ENCODE peak calls at places on chromosome 17, in nine cellular contexts. One of them, this sample, is unnamed.

GRCh38 chr17:38705523-38705802 is 390 bp downstream of the MLLT6 start:
- DNase-seq in AG09309: no peak
- DNase-seq in stimulated activated CD4-positive, alpha-beta T cell treated with anti-CD3 and anti-CD28 coated beads, Interleukin-1b, Interleukin-23, amount 100 ng/mL, for 24 hours: no peak
- DNase-seq in activated CD8-positive, alpha-beta memory T cell treated with anti-CD3 and anti-CD28 coated beads for 48 hours: no peak
- DNase-seq in psoas muscle: no peak
- DNase-seq in T-cell: no peak
- DNase-seq in upper lobe of right lung: no peak
- DNase-seq in stimulated activated naive B cell treated with anti-CD40 and anti-IgM and Interleukin-4, amounts not matched to agents 10 μg/mL and 1 μg/mL and 100 μg/mL, for 72 hours: peak
- DNase-seq in retinal pigment epithelial cell: no peak
- DNase-seq in this sample: no peak

GRCh38 chr17:7281953-7282751 is 634 bp downstream of the SLC2A4 start:
- DNase-seq in AG09309: no peak
- DNase-seq in stimulated activated CD4-positive, alpha-beta T cell treated with anti-CD3 and anti-CD28 coated beads, Interleukin-1b, Interleukin-23, amount 100 ng/mL, for 24 hours: no peak
- DNase-seq in activated CD8-positive, alpha-beta memory T cell treated with anti-CD3 and anti-CD28 coated beads for 48 hours: no peak
- DNase-seq in psoas muscle: peak
- DNase-seq in T-cell: no peak
- DNase-seq in upper lobe of right lung: peak
- DNase-seq in stimulated activated naive B cell treated with anti-CD40 and anti-IgM and Interleukin-4, amounts not matched to agents 10 μg/mL and 1 μg/mL and 100 μg/mL, for 72 hours: no peak
- DNase-seq in retinal pigment epithelial cell: no peak
- DNase-seq in this sample: no peak

GRCh38 chr17:8622191-8622590 is 8.3 kb downstream of the MYH10 start:
- DNase-seq in AG09309: no peak
- DNase-seq in stimulated activated CD4-positive, alpha-beta T cell treated with anti-CD3 and anti-CD28 coated beads, Interleukin-1b, Interleukin-23, amount 100 ng/mL, for 24 hours: no peak
- DNase-seq in activated CD8-positive, alpha-beta memory T cell treated with anti-CD3 and anti-CD28 coated beads for 48 hours: no peak
- DNase-seq in psoas muscle: no peak
- DNase-seq in T-cell: no peak
- DNase-seq in upper lobe of right lung: no peak
- DNase-seq in stimulated activated naive B cell treated with anti-CD40 and anti-IgM and Interleukin-4, amounts not matched to agents 10 μg/mL and 1 μg/mL and 100 μg/mL, for 72 hours: no peak
- DNase-seq in retinal pigment epithelial cell: no peak
- DNase-seq in this sample: no peak

GRCh38 chr17:15462962-15463361 is 4.5 kb downstream of the CDRT4 start:
- DNase-seq in AG09309: no peak
- DNase-seq in stimulated activated CD4-positive, alpha-beta T cell treated with anti-CD3 and anti-CD28 coated beads, Interleukin-1b, Interleukin-23, amount 100 ng/mL, for 24 hours: no peak
- DNase-seq in activated CD8-positive, alpha-beta memory T cell treated with anti-CD3 and anti-CD28 coated beads for 48 hours: no peak
- DNase-seq in psoas muscle: no peak
- DNase-seq in T-cell: no peak
- DNase-seq in upper lobe of right lung: no peak
- DNase-seq in stimulated activated naive B cell treated with anti-CD40 and anti-IgM and Interleukin-4, amounts not matched to agents 10 μg/mL and 1 μg/mL and 100 μg/mL, for 72 hours: no peak
- DNase-seq in retinal pigment epithelial cell: no peak
- DNase-seq in this sample: no peak

GRCh38 chr17:81002013-81002384 is 10.4 kb downstream of the CHMP6 start:
- DNase-seq in AG09309: no peak
- DNase-seq in stimulated activated CD4-positive, alpha-beta T cell treated with anti-CD3 and anti-CD28 coated beads, Interleukin-1b, Interleukin-23, amount 100 ng/mL, for 24 hours: no peak
- DNase-seq in activated CD8-positive, alpha-beta memory T cell treated with anti-CD3 and anti-CD28 coated beads for 48 hours: no peak
- DNase-seq in psoas muscle: peak
- DNase-seq in T-cell: no peak
- DNase-seq in upper lobe of right lung: no peak
- DNase-seq in stimulated activated naive B cell treated with anti-CD40 and anti-IgM and Interleukin-4, amounts not matched to agents 10 μg/mL and 1 μg/mL and 100 μg/mL, for 72 hours: no peak
- DNase-seq in retinal pigment epithelial cell: no peak
- DNase-seq in this sample: no peak

GRCh38 chr17:28385037-28385797 is 13.7 kb downstream of the SARM1 start:
- DNase-seq in AG09309: no peak
- DNase-seq in stimulated activated CD4-positive, alpha-beta T cell treated with anti-CD3 and anti-CD28 coated beads, Interleukin-1b, Interleukin-23, amount 100 ng/mL, for 24 hours: no peak
- DNase-seq in activated CD8-positive, alpha-beta memory T cell treated with anti-CD3 and anti-CD28 coated beads for 48 hours: no peak
- DNase-seq in psoas muscle: peak
- DNase-seq in T-cell: no peak
- DNase-seq in upper lobe of right lung: peak
- DNase-seq in stimulated activated naive B cell treated with anti-CD40 and anti-IgM and Interleukin-4, amounts not matched to agents 10 μg/mL and 1 μg/mL and 100 μg/mL, for 72 hours: no peak
- DNase-seq in retinal pigment epithelial cell: no peak
- DNase-seq in this sample: no peak

GRCh38 chr17:49294126-49294525 is 63.5 kb upstream of the PHOSPHO1 start:
- DNase-seq in AG09309: no peak
- DNase-seq in stimulated activated CD4-positive, alpha-beta T cell treated with anti-CD3 and anti-CD28 coated beads, Interleukin-1b, Interleukin-23, amount 100 ng/mL, for 24 hours: no peak
- DNase-seq in activated CD8-positive, alpha-beta memory T cell treated with anti-CD3 and anti-CD28 coated beads for 48 hours: no peak
- DNase-seq in psoas muscle: no peak
- DNase-seq in T-cell: no peak
- DNase-seq in upper lobe of right lung: no peak
- DNase-seq in stimulated activated naive B cell treated with anti-CD40 and anti-IgM and Interleukin-4, amounts not matched to agents 10 μg/mL and 1 μg/mL and 100 μg/mL, for 72 hours: no peak
- DNase-seq in retinal pigment epithelial cell: no peak
- DNase-seq in this sample: no peak

GRCh38 chr17:61240851-61241468 is 158.7 kb upstream of the TBX2 start:
- DNase-seq in AG09309: no peak
- DNase-seq in stimulated activated CD4-positive, alpha-beta T cell treated with anti-CD3 and anti-CD28 coated beads, Interleukin-1b, Interleukin-23, amount 100 ng/mL, for 24 hours: no peak
- DNase-seq in activated CD8-positive, alpha-beta memory T cell treated with anti-CD3 and anti-CD28 coated beads for 48 hours: no peak
- DNase-seq in psoas muscle: no peak
- DNase-seq in T-cell: no peak
- DNase-seq in upper lobe of right lung: no peak
- DNase-seq in stimulated activated naive B cell treated with anti-CD40 and anti-IgM and Interleukin-4, amounts not matched to agents 10 μg/mL and 1 μg/mL and 100 μg/mL, for 72 hours: no peak
- DNase-seq in retinal pigment epithelial cell: no peak
- DNase-seq in this sample: no peak

GRCh38 chr17:80940171-80941123 is 51.2 kb upstream of the CHMP6 start:
- DNase-seq in AG09309: no peak
- DNase-seq in stimulated activated CD4-positive, alpha-beta T cell treated with anti-CD3 and anti-CD28 coated beads, Interleukin-1b, Interleukin-23, amount 100 ng/mL, for 24 hours: no peak
- DNase-seq in activated CD8-positive, alpha-beta memory T cell treated with anti-CD3 and anti-CD28 coated beads for 48 hours: no peak
- DNase-seq in psoas muscle: peak
- DNase-seq in T-cell: no peak
- DNase-seq in upper lobe of right lung: peak
- DNase-seq in stimulated activated naive B cell treated with anti-CD40 and anti-IgM and Interleukin-4, amounts not matched to agents 10 μg/mL and 1 μg/mL and 100 μg/mL, for 72 hours: no peak
- DNase-seq in retinal pigment epithelial cell: no peak
- DNase-seq in this sample: no peak

GRCh38 chr17:46770818-46771600 is 47.5 kb downstream of the WNT3 start:
- DNase-seq in AG09309: no peak
- DNase-seq in stimulated activated CD4-positive, alpha-beta T cell treated with anti-CD3 and anti-CD28 coated beads, Interleukin-1b, Interleukin-23, amount 100 ng/mL, for 24 hours: no peak
- DNase-seq in activated CD8-positive, alpha-beta memory T cell treated with anti-CD3 and anti-CD28 coated beads for 48 hours: no peak
- DNase-seq in psoas muscle: no peak
- DNase-seq in T-cell: peak
- DNase-seq in upper lobe of right lung: peak
- DNase-seq in stimulated activated naive B cell treated with anti-CD40 and anti-IgM and Interleukin-4, amounts not matched to agents 10 μg/mL and 1 μg/mL and 100 μg/mL, for 72 hours: no peak
- DNase-seq in retinal pigment epithelial cell: no peak
- DNase-seq in this sample: no peak

GRCh38 chr17:50272711-50273653 is 1.3 kb upstream of the TMEM92 start:
- DNase-seq in AG09309: no peak
- DNase-seq in stimulated activated CD4-positive, alpha-beta T cell treated with anti-CD3 and anti-CD28 coated beads, Interleukin-1b, Interleukin-23, amount 100 ng/mL, for 24 hours: no peak
- DNase-seq in activated CD8-positive, alpha-beta memory T cell treated with anti-CD3 and anti-CD28 coated beads for 48 hours: peak
- DNase-seq in psoas muscle: peak
- DNase-seq in T-cell: peak
- DNase-seq in upper lobe of right lung: peak
- DNase-seq in stimulated activated naive B cell treated with anti-CD40 and anti-IgM and Interleukin-4, amounts not matched to agents 10 μg/mL and 1 μg/mL and 100 μg/mL, for 72 hours: peak
- DNase-seq in retinal pigment epithelial cell: no peak
- DNase-seq in this sample: peak

GRCh38 chr17:74579910-74580309 is 12.2 kb downstream of the CD300LD start:
- DNase-seq in AG09309: no peak
- DNase-seq in stimulated activated CD4-positive, alpha-beta T cell treated with anti-CD3 and anti-CD28 coated beads, Interleukin-1b, Interleukin-23, amount 100 ng/mL, for 24 hours: no peak
- DNase-seq in activated CD8-positive, alpha-beta memory T cell treated with anti-CD3 and anti-CD28 coated beads for 48 hours: no peak
- DNase-seq in psoas muscle: no peak
- DNase-seq in T-cell: no peak
- DNase-seq in upper lobe of right lung: no peak
- DNase-seq in stimulated activated naive B cell treated with anti-CD40 and anti-IgM and Interleukin-4, amounts not matched to agents 10 μg/mL and 1 μg/mL and 100 μg/mL, for 72 hours: no peak
- DNase-seq in retinal pigment epithelial cell: no peak
- DNase-seq in this sample: no peak

GRCh38 chr17:17533901-17534441 is 37.8 kb upstream of the RASD1 start:
- DNase-seq in AG09309: no peak
- DNase-seq in stimulated activated CD4-positive, alpha-beta T cell treated with anti-CD3 and anti-CD28 coated beads, Interleukin-1b, Interleukin-23, amount 100 ng/mL, for 24 hours: no peak
- DNase-seq in activated CD8-positive, alpha-beta memory T cell treated with anti-CD3 and anti-CD28 coated beads for 48 hours: no peak
- DNase-seq in psoas muscle: no peak
- DNase-seq in T-cell: no peak
- DNase-seq in upper lobe of right lung: no peak
- DNase-seq in stimulated activated naive B cell treated with anti-CD40 and anti-IgM and Interleukin-4, amounts not matched to agents 10 μg/mL and 1 μg/mL and 100 μg/mL, for 72 hours: no peak
- DNase-seq in retinal pigment epithelial cell: no peak
- DNase-seq in this sample: no peak

GRCh38 chr17:74738051-74738996 is 1.3 kb downstream of the RAB37 start:
- DNase-seq in AG09309: no peak
- DNase-seq in stimulated activated CD4-positive, alpha-beta T cell treated with anti-CD3 and anti-CD28 coated beads, Interleukin-1b, Interleukin-23, amount 100 ng/mL, for 24 hours: no peak
- DNase-seq in activated CD8-positive, alpha-beta memory T cell treated with anti-CD3 and anti-CD28 coated beads for 48 hours: peak
- DNase-seq in psoas muscle: peak
- DNase-seq in T-cell: peak
- DNase-seq in upper lobe of right lung: no peak
- DNase-seq in stimulated activated naive B cell treated with anti-CD40 and anti-IgM and Interleukin-4, amounts not matched to agents 10 μg/mL and 1 μg/mL and 100 μg/mL, for 72 hours: peak
- DNase-seq in retinal pigment epithelial cell: no peak
- DNase-seq in this sample: peak

GRCh38 chr17:40071720-40072480 is 9.1 kb downstream of the THRA start:
- DNase-seq in AG09309: no peak
- DNase-seq in stimulated activated CD4-positive, alpha-beta T cell treated with anti-CD3 and anti-CD28 coated beads, Interleukin-1b, Interleukin-23, amount 100 ng/mL, for 24 hours: no peak
- DNase-seq in activated CD8-positive, alpha-beta memory T cell treated with anti-CD3 and anti-CD28 coated beads for 48 hours: no peak
- DNase-seq in psoas muscle: peak
- DNase-seq in T-cell: no peak
- DNase-seq in upper lobe of right lung: peak
- DNase-seq in stimulated activated naive B cell treated with anti-CD40 and anti-IgM and Interleukin-4, amounts not matched to agents 10 μg/mL and 1 μg/mL and 100 μg/mL, for 72 hours: no peak
- DNase-seq in retinal pigment epithelial cell: peak
- DNase-seq in this sample: no peak

This sample was measured in GM06990.